ENCODE peak calls at places on chromosome 1, in ten cellular contexts. M, C, N, P, G, T, X, Q, B and O are unnamed samples.
A peak's percentile ranks its signal among the peaks of the same experiment; 100 is the strongest.

GRCh38 chr1:87062687-87063086 is 148.3 kb downstream of the HS2ST1 start:
- ATAC-seq in M (no peak), C (no peak), N (no peak), P (no peak), G (no peak), T (no peak), X (no peak), Q (no peak), B (no peak), O (no peak)

GRCh38 chr1:54487571-54488050 is 60.4 kb upstream of the ACOT11 start:
- ATAC-seq in M (no peak), C (no peak), N (peak; percentile 17), P (no peak), G (no peak), T (no peak), X (no peak), Q (peak; percentile 26), B (no peak), O (no peak)

GRCh38 chr1:37237948-37238347 is 203.6 kb upstream of the GRIK3 start:
- ATAC-seq in M (no peak), C (no peak), N (no peak), P (no peak), G (no peak), T (no peak), X (no peak), Q (no peak), B (no peak), O (no peak)

GRCh38 chr1:200108659-200109058 is 81.1 kb downstream of the NR5A2 start:
- ATAC-seq in M (no peak), C (no peak), N (no peak), P (peak; percentile 83), G (no peak), T (no peak), X (no peak), Q (no peak), B (no peak), O (no peak)

GRCh38 chr1:67988066-67988465 is 62.4 kb downstream of the DIRAS3 start:
- ATAC-seq in M (no peak), C (no peak), N (no peak), P (no peak), G (no peak), T (peak; percentile 22), X (no peak), Q (no peak), B (no peak), O (no peak)

GRCh38 chr1:158353333-158354038 is at the start of gene CD1E:
- ATAC-seq in M (peak; percentile 44), C (no peak), N (peak; percentile 27), P (no peak), G (no peak), T (no peak), X (no peak), Q (no peak), B (no peak), O (no peak)

GRCh38 chr1:93816970-93817738 is 61.9 kb downstream of the DNTTIP2 start:
- ATAC-seq in M (peak; percentile 36), C (no peak), N (peak; percentile 32), P (no peak), G (no peak), T (no peak), X (no peak), Q (no peak), B (no peak), O (peak; percentile 65)

GRCh38 chr1:182357913-182358312 is 33.7 kb downstream of the GLUL start:
- ATAC-seq in M (no peak), C (peak; percentile 84), N (no peak), P (no peak), G (no peak), T (no peak), X (no peak), Q (no peak), B (no peak), O (no peak)

DNA sequence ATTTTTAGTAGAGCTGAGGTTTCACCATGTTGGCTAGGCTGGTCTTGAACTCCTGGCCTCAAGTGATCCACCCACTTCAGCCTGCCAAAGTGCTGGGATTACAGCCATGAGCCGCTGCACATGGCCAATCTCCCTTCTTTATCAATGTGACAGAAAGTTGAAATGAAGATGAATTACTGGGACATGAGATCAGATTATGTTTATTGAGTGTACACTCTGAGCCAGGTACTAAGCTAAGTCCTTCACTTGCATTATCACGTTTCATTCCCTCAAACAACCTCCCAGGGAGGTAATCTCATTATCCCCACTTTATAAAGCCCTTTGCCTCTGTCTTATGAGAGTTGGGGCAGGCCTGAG is 6.3 kb upstream of the CHI3L2 start:
- ATAC-seq in M (no peak), C (no peak), N (no peak), P (no peak), G (no peak), T (no peak), X (no peak), Q (no peak), B (no peak), O (no peak)
- H3K4me3 ChIP-seq in M (peak overlapping the region; percentile 55), C (no peak overlapping the region), N (no peak overlapping the region), P (no peak overlapping the region), G (peak overlapping the region; percentile 79), T (no peak overlapping the region), X (no peak overlapping the region), Q (no peak overlapping the region), B (peak overlapping the region; percentile 42), O (no peak overlapping the region)

GRCh38 chr1:155081472-155082300 is 3.0 kb downstream of the EFNA3 start:
- ATAC-seq in M (no peak), C (no peak), N (no peak), P (no peak), G (no peak), T (no peak), X (no peak), Q (no peak), B (no peak), O (no peak)

GRCh38 chr1:155082301-155082940 is 3.8 kb downstream of the EFNA3 start:
- ATAC-seq in M (no peak), C (no peak), N (no peak), P (peak; percentile 10), G (no peak), T (no peak), X (no peak), Q (no peak), B (no peak), O (no peak)

GRCh38 chr1:155079210-155079486 is 511 bp downstream of the EFNA3 start:
- ATAC-seq in M (no peak), C (no peak), N (no peak), P (no peak), G (no peak), T (peak; percentile 1), X (no peak), Q (no peak), B (peak; percentile 2), O (no peak)

GRCh38 chr1:155079487-155080249 is 1.0 kb downstream of the EFNA3 start:
- ATAC-seq in M (no peak), C (no peak), N (no peak), P (no peak), G (no peak), T (peak; percentile 35), X (peak; percentile 15), Q (no peak), B (peak; percentile 22), O (no peak)

DNA sequence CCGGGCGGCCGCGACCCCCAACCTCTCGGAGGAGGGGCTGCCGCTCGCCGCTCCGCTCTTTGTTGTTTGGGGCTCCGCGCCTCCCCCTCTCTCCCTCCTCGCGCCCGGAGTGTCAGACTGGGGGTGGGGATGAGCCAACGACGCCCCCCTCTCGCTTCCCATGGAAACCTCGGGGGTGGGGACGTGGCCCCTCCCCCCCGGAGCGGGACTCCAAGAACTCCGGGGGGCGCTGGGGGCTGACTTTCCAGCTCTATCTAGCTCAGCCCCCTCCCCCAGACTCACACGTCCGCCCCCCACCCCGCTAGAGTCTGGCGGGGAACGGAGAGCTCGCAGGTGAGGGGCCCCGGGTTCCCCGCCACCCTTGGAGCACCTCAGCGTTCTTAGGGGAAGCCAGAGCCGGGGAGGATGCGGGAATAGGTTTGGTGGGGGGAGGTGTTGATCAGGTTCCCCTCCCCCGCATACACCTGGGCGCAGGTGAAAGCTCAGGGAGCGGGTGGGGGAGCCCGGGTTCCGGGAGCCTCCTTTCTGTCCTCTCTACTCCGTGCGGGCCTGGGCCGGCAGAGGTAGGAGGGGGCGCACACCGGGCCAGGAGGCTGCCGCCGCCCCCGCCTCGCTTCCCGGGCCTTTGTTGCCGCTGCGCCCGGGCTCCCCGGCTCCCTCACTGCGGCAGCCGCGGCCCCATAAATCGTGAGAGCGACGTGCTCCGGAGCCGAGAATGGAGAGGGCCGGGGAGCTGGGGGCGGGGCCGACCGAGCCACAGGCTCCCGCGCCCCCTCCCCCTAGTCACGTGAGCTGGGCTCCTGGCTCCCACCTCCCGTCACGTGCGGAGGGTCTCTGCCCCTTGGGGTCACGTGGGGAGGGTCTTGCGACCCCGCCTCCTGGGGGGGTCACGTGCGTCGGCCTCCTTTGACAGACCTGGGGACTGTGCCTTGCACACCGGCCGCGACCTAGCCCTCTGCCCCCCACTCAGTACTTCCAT is 1.9 kb downstream of the EFNA3 start:
- ATAC-seq in M (no peak), C (no peak), N (no peak), P (no peak), G (no peak), T (no peak), X (no peak), Q (no peak), B (no peak), O (no peak)
- H3K4me3 ChIP-seq in M (peak overlapping the region; percentile 51), C (peak overlapping the region; percentile 64), N (no peak overlapping the region), P (no peak overlapping the region), G (peak overlapping the region; percentile 60), T (peak overlapping the region; percentile 55), X (peak overlapping the region; percentile 70), Q (peak overlapping the region; percentile 71), B (peak overlapping the region; percentile 37), O (no peak overlapping the region)

DNA sequence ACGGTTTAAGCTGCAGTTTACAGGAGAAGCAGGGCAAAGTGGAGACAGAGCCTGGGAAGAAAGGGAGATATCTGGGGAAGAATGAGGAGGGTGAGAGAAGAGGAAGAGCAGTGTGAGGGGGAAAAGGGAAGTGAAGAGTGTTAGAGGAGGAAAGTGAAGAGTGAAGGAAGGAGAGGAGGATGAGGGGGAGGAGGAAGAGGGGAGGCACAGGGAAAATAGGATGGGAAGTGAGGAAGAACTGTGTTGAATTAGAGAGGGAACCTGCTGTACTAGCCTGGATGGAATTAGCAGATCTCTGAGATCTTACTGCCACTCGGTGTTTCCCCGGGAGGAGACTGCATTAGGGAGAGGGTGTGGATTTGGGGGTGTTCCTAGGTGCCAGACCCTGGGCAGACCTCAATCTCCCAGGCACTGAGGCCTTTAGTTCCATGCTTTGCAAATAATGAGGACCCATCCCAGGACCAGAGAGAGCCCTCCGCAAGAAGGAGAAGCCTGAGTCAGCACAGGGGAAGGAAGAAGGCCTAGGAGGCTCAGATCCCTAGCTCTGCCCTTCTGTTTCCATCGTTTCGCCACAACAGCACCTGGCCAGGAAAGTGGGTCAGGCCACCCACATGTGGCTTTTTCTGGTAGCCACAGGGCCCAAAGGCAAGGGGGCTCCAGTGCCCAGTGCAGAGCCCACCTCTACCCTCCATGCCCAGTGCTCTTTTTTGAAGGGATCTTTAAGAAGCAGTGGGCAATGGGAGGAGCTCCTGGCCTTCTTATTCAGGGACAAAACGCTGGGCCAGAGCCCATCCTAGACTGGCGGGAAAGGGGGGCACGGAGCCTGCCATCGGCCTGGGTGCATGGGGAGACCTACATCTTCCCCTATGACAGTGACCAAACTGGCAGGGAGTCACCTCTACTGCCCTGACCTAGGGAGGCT is 2.0 kb downstream of the LRRN2 start:
- ATAC-seq in M (no peak), C (no peak), N (no peak), P (no peak), G (no peak), T (no peak), X (no peak), Q (no peak), B (no peak), O (no peak)
- H3K4me3 ChIP-seq in M (no peak overlapping the region), C (peak overlapping the region; percentile 59), N (no peak overlapping the region), P (no peak overlapping the region), G (no peak overlapping the region), T (no peak overlapping the region), X (no peak overlapping the region), Q (peak overlapping the region; percentile 81), B (no peak overlapping the region), O (no peak overlapping the region)

DNA sequence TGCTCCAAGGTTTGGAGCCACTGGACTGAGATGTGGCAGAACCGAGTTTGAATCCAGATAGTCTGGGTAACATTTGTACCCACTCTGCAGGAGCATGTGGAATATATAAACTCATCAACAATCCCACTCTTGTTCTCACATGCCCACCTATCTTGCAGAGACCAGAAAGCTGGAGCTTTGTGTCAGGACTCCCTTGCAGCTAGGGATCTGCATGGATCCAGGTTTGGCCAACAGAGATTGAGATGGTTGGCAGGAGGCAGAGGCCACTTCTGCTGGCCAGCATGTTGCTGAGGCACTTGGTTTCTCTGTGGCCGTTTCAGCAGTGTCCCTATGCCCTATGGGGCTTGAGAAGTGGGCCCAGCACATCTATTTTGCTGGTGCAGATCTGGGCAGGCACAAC is 208.3 kb downstream of the KAZN start:
- ATAC-seq in M (no peak), C (no peak), N (no peak), P (no peak), G (no peak), T (no peak), X (no peak), Q (no peak), B (no peak), O (no peak)
- H3K4me3 ChIP-seq in M (no peak overlapping the region), C (no peak overlapping the region), N (no peak overlapping the region), P (no peak overlapping the region), G (no peak overlapping the region), T (no peak overlapping the region), X (no peak overlapping the region), Q (no peak overlapping the region), B (no peak overlapping the region), O (no peak overlapping the region)